ENCODE peak calls at places on chromosomes 16 and 17, in nine cellular contexts. I is uterus, T is IMR-90, V is A549, E is tibial nerve, S is adrenal gland, G is sigmoid colon, O is body of pancreas, W is stomach. M is an unnamed sample.

GRCh38 chr16:80527297-80527696 is 13.5 kb upstream of the DYNLRB2 start:
- DNase-seq in W (no peak), G (no peak), S (peak; percentile 23), I (no peak), O (no peak), V (peak; percentile 37), E (no peak), T (peak; percentile 11), M (no peak)

GRCh38 chr16:23595246-23595950 is 718 bp downstream of the NDUFAB1 start:
- DNase-seq in O (no peak), G (no peak), I (no peak), S (no peak), W (no peak), T (no peak), E (no peak), V (no peak), M (no peak)

GRCh38 chr17:43410557-43411368 is 12.0 kb downstream of the ARL4D start:
- DNase-seq in V (no peak), W (no peak), E (no peak), T (no peak), O (no peak), S (no peak), G (no peak), I (peak; percentile 71), M (no peak)

GRCh38 chr16:14549789-14550153 is 80.3 kb downstream of the PARN start:
- DNase-seq in G (no peak), O (peak; percentile 55), E (no peak), S (no peak), V (peak; percentile 66), I (no peak), W (peak; percentile 55), T (no peak), M (no peak)

GRCh38 chr16:53154513-53154912 is 99.7 kb downstream of the CHD9 start:
- DNase-seq in I (no peak), O (no peak), W (no peak), V (no peak), S (no peak), E (no peak), T (no peak), G (no peak), M (no peak)

GRCh38 chr16:65548470-65548869 is 426.6 kb upstream of the CDH11 start:
- DNase-seq in E (no peak), G (no peak), I (no peak), S (no peak), W (no peak), O (no peak), V (no peak), T (peak; percentile 13), M (no peak)

GRCh38 chr17:3838206-3838605 is 7.8 kb downstream of the NCBP3 start:
- DNase-seq in T (no peak), S (no peak), E (no peak), O (peak; percentile 73), I (no peak), G (no peak), W (peak; percentile 66), V (no peak), M (no peak)

GRCh38 chr17:57356153-57356721 is 99.9 kb downstream of the MSI2 start:
- DNase-seq in E (no peak), S (no peak), O (no peak), I (no peak), G (no peak), V (no peak), W (peak; percentile 1), T (no peak), M (no peak)

GRCh38 chr16:80652441-80652840 is 111.6 kb downstream of the DYNLRB2 start:
- DNase-seq in V (no peak), E (no peak), T (no peak), W (no peak), O (no peak), G (no peak), I (no peak), S (no peak), M (no peak)

GRCh38 chr17:56540791-56541190 is 52.7 kb upstream of the NOG start:
- DNase-seq in T (no peak), G (no peak), E (no peak), I (no peak), O (no peak), V (no peak), S (no peak), W (no peak), M (no peak)

GRCh38 chr17:64657610-64658125 is 4.4 kb downstream of the SMURF2 start:
- DNase-seq in I (no peak), S (no peak), O (no peak), W (no peak), E (no peak), G (no peak), T (no peak), V (no peak), M (no peak)

GRCh38 chr17:64662774-64663367 is 764 bp upstream of the SMURF2 start:
- DNase-seq in S (no peak), W (no peak), I (no peak), G (no peak), T (no peak), V (no peak), E (no peak), O (no peak), M (no peak)

GRCh38 chr17:64658931-64659330 is 3.2 kb downstream of the SMURF2 start:
- DNase-seq in S (no peak), W (no peak), E (no peak), V (peak; percentile 39), T (peak; percentile 90), I (no peak), G (no peak), O (no peak), M (no peak)

GRCh38 chr17:64661981-64662773 is at the start of gene SMURF2:
- DNase-seq in S (peak; percentile 83), I (peak; percentile 69), T (peak; percentile 61), V (peak; percentile 78), G (peak; percentile 88), O (peak; percentile 77), W (peak; percentile 84), E (peak; percentile 59), M (peak; percentile 96)

GRCh38 chr17:64661731-64661980 is 451 bp downstream of the SMURF2 start:
- DNase-seq in G (no peak), W (no peak), V (no peak), O (no peak), I (peak; percentile 36), T (no peak), E (no peak), S (peak; percentile 60), M (peak; percentile 89)
- TF ChIP-seq POLR2A in G (no peak), W (no peak), V (no peak), O (no peak), I (no peak), T (no peak), E (no peak), S (no peak), M (no peak)

GRCh38 chr17:81926451-81927144 is 937 bp downstream of the MAFG start:
- DNase-seq in I (peak; percentile 72), S (peak; percentile 89), V (peak; percentile 95), G (peak; percentile 94), W (peak; percentile 89), T (peak; percentile 79), O (peak; percentile 80), E (peak; percentile 58), M (peak; percentile 65)

GRCh38 chr17:81927145-81927652 is 336 bp downstream of the MAFG start:
- DNase-seq in S (no peak), G (no peak), T (no peak), V (no peak), E (no peak), W (no peak), I (no peak), O (no peak), M (no peak)

GRCh38 chr17:81929253-81930141 is 2.0 kb upstream of the MAFG start:
- DNase-seq in V (no peak), T (no peak), S (no peak), O (no peak), W (no peak), G (no peak), I (no peak), E (no peak), M (no peak)

GRCh38 chr17:81928497-81929252 is 1.1 kb upstream of the MAFG start:
- DNase-seq in W (no peak), I (no peak), S (no peak), O (no peak), V (no peak), E (no peak), G (no peak), T (no peak), M (no peak)

GRCh38 chr17:81927653-81928496 is at the start of gene MAFG:
- DNase-seq in W (peak; percentile 94), S (peak; percentile 91), V (peak; percentile 98), I (peak; percentile 92), G (peak; percentile 96), T (peak; percentile 90), O (peak; percentile 90), E (peak; percentile 94), M (peak; percentile 87)
- TF ChIP-seq CTCF in W (no peak), S (no peak), V (peak; percentile 74), I (peak; percentile 25), G (no peak), T (peak; percentile 45), O (no peak), E (peak; percentile 31), M (no peak)

GRCh38 chr17:40099627-40100418 is 566 bp downstream of the NR1D1 start:
- DNase-seq in I (no peak), O (peak; percentile 49), W (no peak), V (no peak), G (no peak), E (peak; percentile 8), S (peak; percentile 56), T (no peak), M (no peak)

GRCh38 chr17:40098846-40099626 is 1.4 kb downstream of the NR1D1 start:
- DNase-seq in O (peak; percentile 100), T (peak; percentile 98), G (peak; percentile 100), S (peak; percentile 100), V (peak; percentile 99), I (peak; percentile 100), E (peak; percentile 100), W (peak; percentile 100), M (peak; percentile 100)

GRCh38 chr17:40101367-40102210 is 1.2 kb upstream of the NR1D1 start:
- DNase-seq in E (no peak), T (no peak), S (no peak), I (no peak), O (no peak), V (no peak), W (no peak), G (peak; percentile 64), M (peak; percentile 20)

GRCh38 chr17:40100669-40101366 is 429 bp upstream of the NR1D1 start:
- DNase-seq in T (peak; percentile 99), S (peak; percentile 100), W (peak; percentile 99), O (peak; percentile 99), I (peak; percentile 98), V (peak; percentile 100), G (peak; percentile 100), E (peak; percentile 96), M (peak; percentile 99)

DNA sequence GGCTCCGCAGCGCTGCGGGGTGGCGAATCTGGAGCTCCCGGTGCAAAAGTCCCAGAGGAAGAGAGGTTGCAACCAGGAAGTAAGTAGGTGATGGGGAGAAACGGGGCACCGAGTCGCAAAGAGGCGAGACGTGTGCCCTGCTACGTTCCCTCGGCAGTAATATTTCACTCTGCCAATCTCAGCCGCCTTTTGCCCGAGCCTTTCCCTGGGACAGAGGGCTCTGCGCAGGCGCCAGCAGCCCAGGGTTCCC is at the start of gene NR1D1:
- DNase-seq in T (no peak), O (no peak), G (no peak), V (no peak), I (no peak), E (no peak), S (no peak), W (no peak), M (no peak)
- TF ChIP-seq POLR2A in T (peak; percentile 92), O (peak; percentile 99), G (peak; percentile 94), V (peak; percentile 68), I (peak; percentile 92), E (peak; percentile 96), S (peak; percentile 100), W (peak; percentile 87), M (peak; percentile 84)

GRCh38 chr17:42009170-42009569 is 8.1 kb downstream of the DNAJC7 start:
- DNase-seq in V (peak; percentile 51), G (no peak), T (no peak), E (no peak), O (no peak), I (no peak), S (peak; percentile 19), W (no peak), M (no peak)
- TF ChIP-seq CTCF in V (peak; percentile 11), G (no peak), T (peak; percentile 14), E (peak; percentile 42), O (no peak), I (no peak), S (peak; percentile 15), W (no peak), M (no peak)

M was measured in lower leg skin.